ENCODE peak calls at places on chromosomes 5 and 9, in ten cellular contexts. H is activated T-cell treated with anti-CD3 and anti-CD28 coated beads for 1 hour; J is GM04504; O is stimulated activated CD4-positive, alpha-beta T cell treated with anti-CD3 and anti-CD28 coated beads, Interleukin-12 subunit alpha, Interleukin-12 subunit beta, amount 100 ng/mL, for 48 hours; T is germinal center; A is LoVo; D is osteocyte; N is CD8-positive, alpha-beta T cell; P is HT-29; I is T-helper 2 cell. E is an unnamed sample.

GRCh38 chr5:119383008-119383407 is 27.2 kb downstream of the TNFAIP8 start:
- DNase-seq in P (no peak), H (no peak), N (no peak), D (no peak), I (no peak), O (no peak), A (no peak), J (no peak), T (no peak), E (no peak)

GRCh38 chr9:87641067-87641466 is 84.9 kb upstream of the CTSL start:
- DNase-seq in O (no peak), D (no peak), T (no peak), P (no peak), J (no peak), A (no peak), I (no peak), H (no peak), N (no peak), E (no peak)

GRCh38 chr9:73179594-73179993 is 27.9 kb downstream of the ANXA1 start:
- DNase-seq in N (no peak), T (no peak), P (peak), D (no peak), A (peak), I (no peak), H (no peak), J (no peak), O (no peak), E (no peak)

GRCh38 chr5:55370291-55370925 is 62.6 kb downstream of the MTREX start:
- DNase-seq in J (no peak), O (no peak), D (no peak), H (no peak), I (no peak), P (no peak), A (no peak), N (no peak), T (no peak), E (no peak)

GRCh38 chr5:978051-978450 is 30.6 kb upstream of the NKD2 start:
- DNase-seq in J (no peak), H (no peak), I (no peak), A (no peak), D (peak), O (no peak), P (no peak), T (no peak), N (no peak), E (no peak)

GRCh38 chr5:17238521-17239041 is 21.1 kb downstream of the BASP1 start:
- DNase-seq in O (no peak), A (no peak), T (no peak), H (no peak), I (no peak), J (peak), P (no peak), D (no peak), N (no peak), E (no peak)

GRCh38 chr5:34914671-34915138 is 599 bp downstream of the RAD1 start:
- DNase-seq in N (no peak), A (no peak), O (no peak), J (no peak), T (peak), P (no peak), H (no peak), D (no peak), I (no peak), E (no peak)

GRCh38 chr9:86099695-86100364 is 472 bp upstream of the GOLM1 start:
- DNase-seq in T (no peak), D (no peak), I (no peak), N (peak), P (peak), J (no peak), A (peak), O (no peak), H (no peak), E (no peak)

GRCh38 chr5:31172881-31173280 is 20.6 kb upstream of the CDH6 start:
- DNase-seq in N (no peak), A (no peak), H (no peak), P (no peak), I (no peak), T (no peak), O (no peak), D (no peak), J (no peak), E (no peak)

GRCh38 chr9:71504636-71505035 is 263.7 kb downstream of the CEMIP2 start:
- DNase-seq in J (no peak), O (no peak), A (no peak), H (no peak), I (no peak), T (no peak), P (no peak), N (no peak), D (no peak), E (no peak)

GRCh38 chr9:29514336-29514735 is 1941.1 kb upstream of the C9orf72 start:
- DNase-seq in A (no peak), H (no peak), N (no peak), D (no peak), T (no peak), O (no peak), P (no peak), J (no peak), I (no peak), E (no peak)

GRCh38 chr9:35962126-35962906 is 4.4 kb upstream of the OR2S2 start:
- DNase-seq in J (peak), D (no peak), N (no peak), P (no peak), T (no peak), I (no peak), O (no peak), H (no peak), A (no peak), E (no peak)

GRCh38 chr9:116165912-116166311 is 12.3 kb downstream of the PAPPA start:
- DNase-seq in H (no peak), N (no peak), T (no peak), J (no peak), P (no peak), D (no peak), O (no peak), A (no peak), I (no peak), E (no peak)

GRCh38 chr9:88889386-88889785 is 101.9 kb upstream of the S1PR3 start:
- DNase-seq in O (no peak), J (no peak), T (no peak), H (no peak), N (no peak), A (no peak), P (no peak), I (no peak), D (no peak), E (no peak)

GRCh38 chr5:36242534-36243144 is 914 bp upstream of the NADK2 start:
- DNase-seq in T (peak), D (no peak), A (no peak), I (no peak), H (no peak), J (no peak), N (no peak), P (no peak), O (no peak), E (no peak)

GRCh38 chr5:158422653-158423505 is 563.9 kb upstream of the CLINT1 start:
- DNase-seq in I (no peak), O (no peak), T (no peak), J (no peak), N (no peak), A (no peak), H (no peak), P (no peak), D (no peak), E (no peak)

GRCh38 chr5:15243301-15244020 is 256.5 kb upstream of the FBXL7 start:
- DNase-seq in I (no peak), J (no peak), P (no peak), T (no peak), D (no peak), O (no peak), A (no peak), H (no peak), N (no peak), E (no peak)

GRCh38 chr9:27537027-27537435 is 7.4 kb upstream of the MOB3B start:
- DNase-seq in N (no peak), P (no peak), O (no peak), D (no peak), J (no peak), A (no peak), T (no peak), I (no peak), H (no peak), E (no peak)

GRCh38 chr9:72292874-72293607 is 72.0 kb downstream of the ZFAND5 start:
- DNase-seq in O (no peak), D (no peak), A (peak), J (peak), N (no peak), T (no peak), P (peak), I (no peak), H (no peak), E (no peak)

GRCh38 chr9:103734471-103734870 is 359.6 kb upstream of the SMC2 start:
- DNase-seq in I (no peak), T (no peak), D (no peak), H (no peak), O (no peak), A (no peak), J (no peak), P (no peak), N (no peak), E (no peak)

GRCh38 chr5:116303340-116303739 is 218.5 kb downstream of the COMMD10 start:
- DNase-seq in H (no peak), I (no peak), J (no peak), O (no peak), P (no peak), A (no peak), T (no peak), D (no peak), N (no peak), E (no peak)

GRCh38 chr5:109905906-109906305 is 216.2 kb downstream of the MAN2A1 start:
- DNase-seq in H (no peak), P (no peak), D (no peak), J (no peak), A (no peak), T (no peak), O (no peak), I (no peak), N (no peak), E (no peak)

GRCh38 chr5:17167171-17167891 is 50.1 kb upstream of the BASP1 start:
- DNase-seq in I (no peak), J (no peak), H (no peak), D (no peak), P (no peak), A (no peak), N (no peak), O (no peak), T (no peak), E (no peak)

GRCh38 chr5:44046581-44047327 is 342.5 kb downstream of the FGF10 start:
- DNase-seq in H (no peak), J (no peak), T (no peak), A (peak), P (no peak), O (no peak), D (no peak), N (no peak), I (no peak), E (no peak)

GRCh38 chr5:173018352-173018751 is 34.8 kb downstream of the ATP6V0E1 start:
- DNase-seq in A (no peak), D (no peak), N (no peak), P (no peak), T (no peak), I (no peak), O (no peak), J (no peak), H (no peak), E (no peak)

GRCh38 chr9:105305834-105306233 is 61.4 kb downstream of the SLC44A1 start:
- DNase-seq in P (no peak), I (no peak), D (no peak), A (no peak), J (no peak), O (no peak), H (no peak), T (no peak), N (no peak), E (no peak)

GRCh38 chr9:125966456-125966855 is 219.3 kb downstream of the PBX3 start:
- DNase-seq in H (no peak), J (no peak), T (no peak), N (no peak), P (no peak), I (no peak), D (no peak), O (no peak), A (no peak), E (no peak)

GRCh38 chr5:147336871-147337270 is 102.0 kb downstream of the STK32A start:
- DNase-seq in H (no peak), D (no peak), T (no peak), P (no peak), I (no peak), N (no peak), A (no peak), J (no peak), O (no peak), E (no peak)

GRCh38 chr9:109232449-109232848 is 65.4 kb upstream of the FRRS1L start:
- DNase-seq in N (no peak), P (no peak), O (no peak), D (no peak), T (no peak), I (no peak), A (no peak), H (no peak), J (peak), E (no peak)

GRCh38 chr9:105858284-105858683 is 163.9 kb downstream of the TMEM38B start:
- DNase-seq in I (no peak), D (no peak), H (no peak), A (no peak), O (no peak), J (no peak), N (no peak), P (no peak), T (no peak), E (no peak)

GRCh38 chr9:92513349-92513748 is 22.4 kb downstream of the ECM2 start:
- DNase-seq in H (no peak), I (no peak), N (no peak), P (no peak), O (no peak), D (no peak), A (no peak), T (no peak), J (no peak), E (no peak)

GRCh38 chr9:113018247-113018646 is 6.3 kb upstream of the ZNF883 start:
- DNase-seq in I (no peak), N (no peak), J (no peak), H (no peak), D (no peak), A (no peak), T (no peak), O (no peak), P (no peak), E (no peak)

GRCh38 chr9:136996361-136997281 is at the start of gene CLIC3:
- DNase-seq in T (no peak), D (no peak), O (no peak), J (no peak), I (no peak), H (peak), N (peak), P (peak), A (peak), E (peak)